ENCODE peak calls at places on chromosomes 2 and 18, in four cellular contexts. Y, Q, I and T are unnamed samples.

GRCh38 chr2:121740973-121741372 is 4.3 kb upstream of the NIFK start:
- DNase-seq in Y (no peak), Q (no peak), I (no peak), T (no peak)

GRCh38 chr2:112216158-112216557 is 38.7 kb downstream of the ZC3H8 start:
- DNase-seq in Y (no peak), Q (no peak), I (no peak), T (no peak)

GRCh38 chr18:59823611-59824195 is 76.1 kb upstream of the PMAIP1 start:
- DNase-seq in Y (no peak), Q (peak), I (no peak), T (no peak)

GRCh38 chr2:42567806-42568429 is 514 bp upstream of the MTA3 start:
- DNase-seq in Y (no peak), Q (peak), I (no peak), T (no peak)

GRCh38 chr2:486381-486780 is 190.8 kb downstream of the TMEM18 start:
- DNase-seq in Y (no peak), Q (no peak), I (no peak), T (no peak)

GRCh38 chr2:88709117-88709739 is 17.8 kb downstream of the RPIA start:
- DNase-seq in Y (no peak), Q (no peak), I (no peak), T (no peak)

GRCh38 chr18:63762518-63762917 is 12.7 kb upstream of the SERPINB7 start:
- DNase-seq in Y (peak), Q (no peak), I (no peak), T (peak)

GRCh38 chr18:50410894-50411293 is 36.0 kb downstream of the SKA1 start:
- DNase-seq in Y (no peak), Q (no peak), I (no peak), T (no peak)

GRCh38 chr2:232502901-232503791 is 15.5 kb upstream of the ECEL1 start:
- DNase-seq in Y (no peak), Q (no peak), I (no peak), T (no peak)

GRCh38 chr2:9552491-9553178 is 3.0 kb downstream of the ADAM17 start:
- DNase-seq in Y (no peak), Q (no peak), I (no peak), T (peak)

GRCh38 chr2:230715201-230715600 is 2.6 kb downstream of the CAB39 start:
- DNase-seq in Y (no peak), Q (no peak), I (no peak), T (no peak)

GRCh38 chr2:218883491-218884490 is 3.1 kb downstream of the WNT10A start:
- DNase-seq in Y (no peak), Q (no peak), I (no peak), T (no peak)

GRCh38 chr2:181999255-181999654 is 13.6 kb downstream of the PPP1R1C start:
- DNase-seq in Y (no peak), Q (no peak), I (no peak), T (no peak)

GRCh38 chr18:3871687-3872086 is 421.7 kb downstream of the TGIF1 start:
- DNase-seq in Y (no peak), Q (no peak), I (no peak), T (no peak)

GRCh38 chr18:48546411-48546810 is 7.6 kb downstream of the CTIF start:
- DNase-seq in Y (no peak), Q (no peak), I (no peak), T (no peak)

GRCh38 chr18:76953186-76953982 is 131.0 kb downstream of the ZNF236 start:
- DNase-seq in Y (no peak), Q (peak), I (no peak), T (no peak)

GRCh38 chr2:96524482-96525210 is 11.9 kb upstream of the ARID5A start:
- DNase-seq in Y (no peak), Q (no peak), I (no peak), T (no peak)

GRCh38 chr2:120442923-120443571 is 97.1 kb downstream of the INHBB start:
- DNase-seq in Y (no peak), Q (no peak), I (no peak), T (no peak)

GRCh38 chr2:85353876-85354285 is 447 bp downstream of the RETSAT start:
- DNase-seq in Y (no peak), Q (peak), I (no peak), T (no peak)

GRCh38 chr2:100879296-100879695 is 59.4 kb downstream of the NPAS2 start:
- DNase-seq in Y (no peak), Q (no peak), I (no peak), T (no peak)

GRCh38 chr2:199869653-199870052 is 18.7 kb upstream of the FTCDNL1 start:
- DNase-seq in Y (no peak), Q (no peak), I (no peak), T (no peak)

GRCh38 chr18:76977108-76977621 is 154.8 kb downstream of the ZNF236 start:
- DNase-seq in Y (no peak), Q (no peak), I (no peak), T (no peak)

GRCh38 chr18:38369772-38370690 is 804.4 kb upstream of the CELF4 start:
- DNase-seq in Y (no peak), Q (no peak), I (no peak), T (no peak)

GRCh38 chr2:154013514-154013913 is 141.8 kb downstream of the GALNT13 start:
- DNase-seq in Y (no peak), Q (no peak), I (no peak), T (no peak)

GRCh38 chr18:51191139-51191717 is 6.3 kb downstream of the MEX3C start:
- DNase-seq in Y (no peak), Q (no peak), I (no peak), T (no peak)

GRCh38 chr2:237191693-237192076 is 106.0 kb downstream of the COPS8 start:
- DNase-seq in Y (no peak), Q (no peak), I (no peak), T (no peak)

GRCh38 chr2:230774348-230774951 is 61.8 kb downstream of the CAB39 start:
- DNase-seq in Y (peak), Q (no peak), I (no peak), T (peak)

GRCh38 chr2:96287273-96287856 is 18.0 kb downstream of the SNRNP200 start:
- DNase-seq in Y (no peak), Q (no peak), I (no peak), T (no peak)

GRCh38 chr2:6780765-6781274 is 84.9 kb downstream of the CMPK2 start:
- DNase-seq in Y (no peak), Q (no peak), I (no peak), T (no peak)

GRCh38 chr2:201758229-201758628 is 22.5 kb downstream of the ALS2 start:
- DNase-seq in Y (no peak), Q (no peak), I (no peak), T (no peak)

GRCh38 chr18:24991661-24992060 is 360.3 kb downstream of the ZNF521 start:
- DNase-seq in Y (no peak), Q (no peak), I (no peak), T (no peak)

GRCh38 chr2:216651370-216651881 is 18.2 kb downstream of the IGFBP2 start:
- DNase-seq in Y (no peak), Q (no peak), I (no peak), T (peak)

GRCh38 chr2:86675611-86676015 is 44.5 kb upstream of the RMND5A start:
- DNase-seq in Y (no peak), Q (no peak), I (no peak), T (no peak)

GRCh38 chr18:13725566-13726227 is 661 bp downstream of the FAM210A start:
- DNase-seq in Y (no peak), Q (no peak), I (no peak), T (no peak)

GRCh38 chr2:170771049-170771937 is 1.1 kb downstream of the ERICH2 start:
- DNase-seq in Y (no peak), Q (no peak), I (no peak), T (no peak)

GRCh38 chr2:236675051-236675450 is 105.4 kb downstream of the ACKR3 start:
- DNase-seq in Y (no peak), Q (no peak), I (no peak), T (no peak)

GRCh38 chr18:80133124-80133523 is 24.1 kb downstream of the ADNP2 start:
- DNase-seq in Y (no peak), Q (no peak), I (no peak), T (no peak)

GRCh38 chr2:197786010-197786877 is 1.1 kb upstream of the BOLL start:
- DNase-seq in Y (no peak), Q (no peak), I (peak), T (no peak)

GRCh38 chr2:28080911-28081310 is 190.4 kb downstream of the BABAM2 start:
- DNase-seq in Y (peak), Q (no peak), I (no peak), T (peak)